ENCODE peak calls at places on chromosomes 12 and 14, in six cellular contexts. F, D, C, P, E and S are unnamed samples. For H3K36me3, the result is how much of the 10 kb centered on the place peaks cover.

GRCh38 chr14:49050836-49051235 is 535.3 kb downstream of the RPS29 start:
- DNase-seq in F (no peak), D (no peak), C (no peak), P (no peak), E (no peak), S (no peak)

GRCh38 chr14:68391292-68392014 is 401.4 kb downstream of the ZFP36L1 start:
- DNase-seq in F (no peak), D (no peak), C (no peak), P (no peak), E (no peak), S (no peak)

GRCh38 chr14:68937790-68938514 is 41.1 kb downstream of the ACTN1 start:
- DNase-seq in F (no peak), D (no peak), C (no peak), P (no peak), E (peak), S (peak)

GRCh38 chr14:103143535-103143934 is 20.3 kb downstream of the TNFAIP2 start:
- DNase-seq in F (no peak), D (no peak), C (no peak), P (no peak), E (no peak), S (no peak)

GRCh38 chr12:53998174-53998899 is 1.6 kb upstream of the HOXC9 start:
- DNase-seq in F (no peak), D (no peak), C (no peak), P (no peak), E (no peak), S (no peak)

GRCh38 chr12:132824053-132824452 is 4.6 kb downstream of the GOLGA3 start:
- DNase-seq in F (no peak), D (no peak), C (no peak), P (no peak), E (peak), S (no peak)

GRCh38 chr12:70402597-70402996 is 36.5 kb downstream of the KCNMB4 start:
- DNase-seq in F (peak), D (peak), C (no peak), P (no peak), E (no peak), S (no peak)

GRCh38 chr12:91210577-91210976 is 28.0 kb upstream of the DCN start:
- DNase-seq in F (no peak), D (no peak), C (no peak), P (no peak), E (no peak), S (no peak)

GRCh38 chr12:89280833-89281533 is 71.3 kb downstream of the DUSP6 start:
- DNase-seq in F (peak), D (no peak), C (no peak), P (no peak), E (no peak), S (peak)

GRCh38 chr12:120209851-120210250 is 8.9 kb upstream of the RPLP0 start:
- DNase-seq in F (no peak), D (no peak), C (no peak), P (no peak), E (no peak), S (no peak)

GRCh38 chr12:56530390-56531055 is 8.9 kb downstream of the RBMS2 start:
- DNase-seq in F (no peak), D (no peak), C (no peak), P (no peak), E (no peak), S (no peak)

GRCh38 chr12:56529656-56530055 is 8.0 kb downstream of the RBMS2 start:
- DNase-seq in F (no peak), D (no peak), C (no peak), P (no peak), E (no peak), S (no peak)

GRCh38 chr12:56528836-56529235 is 7.2 kb downstream of the RBMS2 start:
- DNase-seq in F (no peak), D (no peak), C (no peak), P (no peak), E (no peak), S (no peak)
- H3K27ac ChIP-seq in F (no peak), D (no peak), C (no peak), P (no peak), E (no peak), S (no peak)

DNA sequence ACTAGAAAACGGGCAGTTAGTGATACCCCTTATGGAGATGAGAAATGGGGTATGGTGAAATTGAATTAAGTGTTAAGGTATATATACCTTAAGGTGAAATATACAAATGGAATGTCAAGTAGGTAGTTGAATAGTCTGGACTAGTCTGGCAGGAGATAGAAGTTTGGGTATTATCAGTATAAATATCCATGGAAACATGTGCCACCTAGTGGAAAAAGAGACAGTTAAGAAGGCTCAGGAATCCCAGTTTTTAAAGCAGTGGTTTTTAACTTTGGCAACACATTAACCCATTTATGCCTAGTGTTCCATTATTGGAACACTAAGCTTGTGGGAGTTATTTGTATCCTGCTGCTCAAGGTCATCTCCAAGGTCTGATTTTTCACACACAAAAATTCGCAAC is 38.6 kb upstream of the TPH2 start:
- DNase-seq in F (peak), D (no peak), C (no peak), P (no peak), E (no peak), S (no peak)
- TF ChIP-seq CTCF in F (peak), D (peak), C (no peak), P (no peak), E (no peak), S (peak)

DNA sequence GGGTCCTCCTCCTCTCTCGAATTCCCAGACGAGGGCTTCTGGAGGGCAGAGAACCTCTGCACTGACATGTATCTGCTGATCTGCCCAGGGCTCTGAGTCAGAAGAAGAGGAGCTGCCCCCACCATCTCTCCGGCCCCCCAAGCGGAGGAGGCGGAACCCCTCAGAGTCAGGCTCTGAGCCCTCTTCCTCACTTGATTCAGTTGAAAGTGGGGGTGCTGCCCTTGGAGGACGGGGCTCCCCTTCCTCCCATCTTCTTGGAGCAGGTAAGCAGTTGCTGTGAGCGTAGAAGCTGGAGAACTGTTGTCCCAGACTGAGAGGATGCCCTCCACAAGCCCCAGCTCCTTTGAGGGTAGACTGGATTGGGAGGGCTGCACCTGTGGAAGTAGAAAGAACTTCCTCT is 19.8 kb downstream of the PRPF40B start:
- DNase-seq in F (no peak), D (no peak), C (no peak), P (no peak), E (no peak), S (no peak)
- H3K36me3 ChIP-seq in F (under half), D (under half), C (under half), P (half or more), E (under half), S (half or more)

GRCh38 chr14:23543403-23543802 is 8.2 kb downstream of the ZFHX2 start:
- DNase-seq in F (no peak), D (no peak), C (no peak), P (no peak), E (no peak), S (no peak)

GRCh38 chr14:23546450-23547035 is 5.0 kb downstream of the ZFHX2 start:
- DNase-seq in F (no peak), D (no peak), C (no peak), P (no peak), E (no peak), S (no peak)

GRCh38 chr14:23542261-23542660 is 9.3 kb downstream of the ZFHX2 start:
- DNase-seq in F (no peak), D (no peak), C (no peak), P (no peak), E (no peak), S (no peak)

GRCh38 chr14:23545740-23546411 is 5.7 kb downstream of the ZFHX2 start:
- DNase-seq in F (no peak), D (no peak), C (no peak), P (no peak), E (no peak), S (no peak)

DNA sequence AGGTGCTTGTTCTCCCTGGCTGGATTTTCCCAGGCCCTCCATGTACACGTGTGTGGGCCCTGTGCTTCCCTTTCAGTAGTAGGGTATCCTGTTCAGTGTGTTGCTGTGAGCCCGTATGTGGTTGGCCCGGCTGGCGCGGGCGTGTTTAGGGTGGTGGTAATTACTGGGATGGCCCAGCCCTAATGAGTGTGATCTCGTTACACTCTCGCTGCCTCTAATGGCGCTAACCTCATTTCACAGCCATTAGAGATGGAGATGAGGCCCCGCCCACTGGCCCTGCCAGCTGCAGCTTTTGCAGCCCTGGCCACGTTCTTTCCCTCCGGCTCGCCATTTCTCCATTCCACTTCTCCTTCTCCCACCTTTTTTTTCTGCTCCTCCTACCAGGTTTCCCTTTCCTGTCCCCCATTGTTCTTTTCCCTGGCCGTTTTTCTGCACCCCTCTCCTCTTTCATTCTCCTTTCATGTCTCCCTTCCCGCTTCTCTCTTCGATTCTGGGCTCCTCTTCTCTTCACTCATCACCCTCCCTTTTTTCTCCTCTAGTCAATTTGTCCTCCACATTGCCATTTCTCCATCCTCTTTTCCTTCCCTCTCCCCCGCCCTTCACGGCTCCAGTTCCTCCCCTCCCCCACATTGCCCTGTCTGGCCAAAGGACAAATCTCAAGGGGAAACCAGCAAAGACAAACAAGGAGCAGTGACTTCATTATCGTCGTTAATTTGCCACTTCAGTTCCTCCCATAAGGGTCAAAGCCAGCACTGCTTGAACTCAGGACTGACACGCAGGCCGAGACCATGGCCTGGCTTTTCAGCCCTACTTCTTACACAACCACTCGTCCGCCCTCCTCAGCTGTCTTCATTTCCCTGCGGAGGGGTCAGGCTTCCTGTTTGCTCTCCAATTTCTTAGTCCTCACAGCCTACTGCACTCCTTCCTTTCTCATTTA is 6.8 kb downstream of the ZFHX2 start:
- DNase-seq in F (peak), D (no peak), C (peak), P (no peak), E (peak), S (peak)
- H3K27ac ChIP-seq in F (no peak), D (no peak), C (no peak), P (no peak), E (no peak), S (peak)

GRCh38 chr14:92325835-92326234 is 2.9 kb downstream of the SLC24A4 start:
- DNase-seq in F (no peak), D (no peak), C (no peak), P (no peak), E (no peak), S (no peak)

GRCh38 chr14:92323916-92324818 is 1.2 kb downstream of the SLC24A4 start:
- DNase-seq in F (no peak), D (no peak), C (no peak), P (no peak), E (no peak), S (no peak)

GRCh38 chr14:92334050-92334449 is 11.1 kb downstream of the SLC24A4 start:
- DNase-seq in F (no peak), D (no peak), C (no peak), P (no peak), E (no peak), S (no peak)

GRCh38 chr14:92323031-92323915 is at the start of gene SLC24A4:
- DNase-seq in F (peak), D (no peak), C (peak), P (no peak), E (no peak), S (no peak)

GRCh38 chr14:92328664-92329255 is 5.8 kb downstream of the SLC24A4 start:
- DNase-seq in F (no peak), D (no peak), C (no peak), P (no peak), E (no peak), S (no peak)
- TF ChIP-seq CTCF in F (no peak), D (no peak), C (no peak), P (no peak), E (no peak), S (no peak)